ENCODE peak calls at places on chromosomes 16 and 17, in seven cellular contexts. Y is body of pancreas, V is neuronal stem cell, E is mesendoderm, L is prostate gland, F is mammary epithelial cell, P is ovary. M is an unnamed sample.
A peak's percentile ranks its signal among the peaks of the same experiment; 100 is the strongest.

GRCh38 chr17:12485361-12485911 is 180.3 kb upstream of the MYOCD start:
- DNase-seq in Y (no peak), V (no peak), E (peak; percentile 83), L (no peak), F (no peak), P (no peak), M (no peak)

GRCh38 chr17:38457577-38458371 is 29.5 kb downstream of the ARHGAP23 start:
- DNase-seq in Y (no peak), V (no peak), E (no peak), L (no peak), F (no peak), P (no peak), M (no peak)

GRCh38 chr17:14303343-14304221 is 2.7 kb downstream of the HS3ST3B1 start:
- DNase-seq in Y (no peak), V (no peak), E (peak; percentile 79), L (no peak), F (no peak), P (no peak), M (no peak)

GRCh38 chr17:39661044-39661406 is 4.1 kb upstream of the TCAP start:
- DNase-seq in Y (no peak), V (no peak), E (no peak), L (no peak), F (no peak), P (no peak), M (no peak)

GRCh38 chr16:49503242-49504022 is 129.8 kb downstream of the C16orf78 start:
- DNase-seq in Y (no peak), V (no peak), E (no peak), L (no peak), F (no peak), P (no peak), M (no peak)

GRCh38 chr16:14530046-14530445 is 100.0 kb downstream of the PARN start:
- DNase-seq in Y (no peak), V (no peak), E (no peak), L (no peak), F (no peak), P (no peak), M (no peak)

GRCh38 chr16:67129422-67129821 is 19.7 kb downstream of the PHAF1 start:
- DNase-seq in Y (no peak), V (no peak), E (no peak), L (no peak), F (no peak), P (no peak), M (no peak)

GRCh38 chr16:82004651-82005490 is 6.4 kb downstream of the SDR42E1 start:
- DNase-seq in Y (peak; percentile 71), V (no peak), E (peak; percentile 43), L (no peak), F (no peak), P (no peak), M (no peak)

GRCh38 chr17:59332890-59333377 is 1.5 kb downstream of the YPEL2 start:
- DNase-seq in Y (peak; percentile 48), V (no peak), E (no peak), L (peak; percentile 36), F (no peak), P (peak; percentile 29), M (no peak)

GRCh38 chr17:21218101-21218500 is 4.1 kb upstream of the TMEM11 start:
- DNase-seq in Y (no peak), V (no peak), E (peak; percentile 78), L (no peak), F (no peak), P (no peak), M (no peak)

GRCh38 chr17:75631353-75631752 is 1.9 kb upstream of the SMIM5 start:
- DNase-seq in Y (no peak), V (no peak), E (no peak), L (no peak), F (no peak), P (no peak), M (no peak)

GRCh38 chr17:2484876-2485275 is 26.8 kb downstream of the METTL16 start:
- DNase-seq in Y (peak; percentile 44), V (no peak), E (peak; percentile 86), L (peak; percentile 23), F (peak; percentile 85), P (no peak), M (peak; percentile 46)

GRCh38 chr16:56931253-56931768 is 631 bp upstream of the HERPUD1 start:
- DNase-seq in Y (no peak), V (no peak), E (peak; percentile 51), L (peak; percentile 59), F (no peak), P (peak; percentile 43), M (no peak)

DNA sequence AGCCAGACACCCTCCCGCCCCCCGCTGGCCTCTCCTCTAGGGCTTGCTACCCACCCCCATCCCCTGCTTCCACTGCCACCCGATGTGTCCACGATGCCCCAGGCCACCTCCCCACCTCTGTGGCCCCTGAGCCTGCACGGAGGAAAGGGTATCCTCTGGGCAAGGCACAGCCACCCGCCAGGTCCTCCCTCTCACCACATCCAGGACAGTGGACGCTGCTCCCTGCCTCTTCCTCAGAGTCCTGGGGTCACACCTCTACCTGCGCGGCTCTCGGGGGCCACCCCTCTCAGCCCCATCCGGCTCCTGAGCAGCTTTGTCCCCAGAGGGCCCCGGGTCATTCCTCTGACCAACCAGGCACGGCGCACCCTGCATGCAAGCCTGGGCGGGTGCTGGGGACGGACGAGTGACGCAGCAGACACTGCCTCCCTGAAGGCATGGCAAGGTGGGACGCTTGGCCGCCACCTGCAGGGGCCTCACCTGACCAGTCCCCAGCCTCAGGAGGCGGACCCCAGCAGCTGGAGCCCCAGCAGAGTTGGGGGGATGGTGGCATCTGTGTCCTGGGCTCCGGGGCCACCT is 24.8 kb downstream of the FLYWCH1 start:
- DNase-seq in Y (no peak), V (no peak), E (no peak), L (no peak), F (no peak), P (no peak), M (no peak)
- H3K27ac ChIP-seq in Y (no peak overlapping the region), V (no peak overlapping the region), E (no peak overlapping the region), L (no peak overlapping the region), F (no peak overlapping the region), P (no peak overlapping the region), M (no peak overlapping the region)

GRCh38 chr17:17439971-17440843 is 36.6 kb upstream of the MED9 start:
- DNase-seq in Y (peak; percentile 74), V (peak; percentile 41), E (peak; percentile 85), L (no peak), F (peak; percentile 23), P (no peak), M (no peak)
- H3K27ac ChIP-seq in Y (peak overlapping the region; percentile 87), V (no peak overlapping the region), E (no peak overlapping the region), L (no peak overlapping the region), F (no peak overlapping the region), P (no peak overlapping the region), M (no peak overlapping the region)

GRCh38 chr17:57947369-57947768 is 7.8 kb downstream of the CUEDC1 start:
- DNase-seq in Y (no peak), V (no peak), E (no peak), L (no peak), F (no peak), P (no peak), M (no peak)

GRCh38 chr17:57948555-57949420 is 6.4 kb downstream of the CUEDC1 start:
- DNase-seq in Y (no peak), V (no peak), E (peak; percentile 97), L (no peak), F (peak; percentile 99), P (no peak), M (peak; percentile 96)

GRCh38 chr17:57948169-57948554 is 7.0 kb downstream of the CUEDC1 start:
- DNase-seq in Y (no peak), V (no peak), E (no peak), L (no peak), F (no peak), P (no peak), M (no peak)

GRCh38 chr17:57946798-57947358 is 8.3 kb downstream of the CUEDC1 start:
- DNase-seq in Y (peak; percentile 65), V (no peak), E (no peak), L (peak; percentile 52), F (peak; percentile 69), P (peak; percentile 45), M (peak; percentile 77)

GRCh38 chr17:57949649-57950048 is 5.6 kb downstream of the CUEDC1 start:
- DNase-seq in Y (no peak), V (no peak), E (no peak), L (no peak), F (peak; percentile 40), P (no peak), M (peak; percentile 51)
- H3K27ac ChIP-seq in Y (peak overlapping the region; percentile 77), V (no peak overlapping the region), E (peak overlapping the region; percentile 35), L (peak overlapping the region; percentile 28), F (no peak overlapping the region), P (no peak overlapping the region), M (peak overlapping the region; percentile 97)

GRCh38 chr16:11629071-11630030 is 38.9 kb upstream of the SNN start:
- DNase-seq in Y (peak; percentile 67), V (no peak), E (peak; percentile 33), L (no peak), F (no peak), P (no peak), M (no peak)
- H3K27ac ChIP-seq in Y (peak overlapping the region; percentile 18), V (no peak overlapping the region), E (no peak overlapping the region), L (peak overlapping the region; percentile 54), F (peak overlapping the region; percentile 88), P (no peak overlapping the region), M (peak overlapping the region; percentile 99)

M was measured in epithelial cell of prostate.